ENCODE peak calls at places on chromosomes 13 and 19, in five cellular contexts. Q is heart right ventricle; U is cardiac muscle cell; F is CD8-positive, alpha-beta T cell; N is stomach. Z is an unnamed sample.

GRCh38 chr13:46149272-46150133 is 32.5 kb downstream of the LCP1 start:
- DNase-seq in U (no peak), N (no peak), F (no peak), Q (no peak), Z (no peak)

GRCh38 chr19:7516281-7516862 is 469 bp downstream of the ZNF358 start:
- DNase-seq in Q (no peak), U (no peak), F (no peak), N (no peak), Z (no peak)

GRCh38 chr19:43699506-43700367 is 16.1 kb upstream of the IRGC start:
- DNase-seq in N (peak), F (no peak), U (peak), Q (peak), Z (no peak)

GRCh38 chr13:107205318-107206112 is 637.6 kb upstream of the ARGLU1 start:
- DNase-seq in U (peak), F (peak), N (peak), Q (peak), Z (peak)

GRCh38 chr19:20503536-20503935 is 62.0 kb downstream of the ZNF737 start:
- DNase-seq in N (peak), F (no peak), U (peak), Q (no peak), Z (peak)

GRCh38 chr19:10270616-10271394 is at the start of gene ICAM1:
- DNase-seq in N (peak), Q (peak), F (peak), U (peak), Z (peak)

GRCh38 chr13:114067381-114067885 is 65.0 kb downstream of the RASA3 start:
- DNase-seq in F (no peak), Q (no peak), U (peak), N (no peak), Z (no peak)

GRCh38 chr19:720691-721160 is 12.0 kb downstream of the PALM start:
- DNase-seq in F (no peak), U (no peak), N (no peak), Q (no peak), Z (no peak)

GRCh38 chr13:97798171-97798821 is 155.2 kb upstream of the IPO5 start:
- DNase-seq in F (no peak), Q (no peak), N (no peak), U (peak), Z (no peak)

GRCh38 chr19:6235031-6235951 is 44.5 kb downstream of the MLLT1 start:
- DNase-seq in F (no peak), Q (no peak), N (no peak), U (no peak), Z (no peak)

GRCh38 chr13:74104661-74105275 is 29.4 kb downstream of the KLF12 start:
- DNase-seq in N (no peak), Q (no peak), U (no peak), F (no peak), Z (no peak)

DNA sequence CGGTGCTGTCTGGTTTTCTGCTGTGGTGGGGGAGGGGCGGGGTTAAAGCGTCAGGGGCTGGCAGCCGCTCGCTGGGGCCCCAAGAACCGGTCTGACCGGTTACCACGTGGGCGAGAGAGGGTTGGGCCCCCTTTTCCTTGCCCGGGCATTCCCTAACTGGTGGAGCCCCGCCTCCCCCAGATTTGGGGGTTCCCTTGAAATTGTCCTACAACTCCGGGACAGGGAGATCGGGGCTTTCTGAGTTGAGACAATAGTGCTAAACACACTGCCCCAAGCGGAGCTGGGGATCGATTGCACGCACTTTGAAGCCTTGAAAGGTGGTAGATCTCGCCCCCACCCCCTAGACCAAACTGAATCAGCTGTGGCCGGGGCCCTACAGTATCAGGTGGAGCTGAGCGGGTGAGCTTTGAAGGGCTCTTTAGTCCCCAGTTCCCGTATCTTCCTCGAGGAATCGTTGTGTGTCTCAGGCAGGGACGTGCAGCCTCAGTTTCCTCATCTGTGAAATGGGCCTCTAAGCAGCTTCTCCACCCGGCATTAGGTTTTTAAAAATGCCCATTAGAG is 4.8 kb downstream of the IER2 start:
- DNase-seq in N (peak), F (peak), U (peak), Q (no peak), Z (peak)
- TF ChIP-seq CTCF in N (no peak), F (peak), U (peak), Q (no peak), Z (no peak)

GRCh38 chr19:51727349-51727880 is 3.6 kb upstream of the HAS1 start:
- DNase-seq in N (no peak), U (peak), F (no peak), Q (no peak), Z (no peak)

GRCh38 chr19:51726049-51726448 is 2.3 kb upstream of the HAS1 start:
- DNase-seq in F (no peak), U (peak), N (no peak), Q (peak), Z (no peak)

GRCh38 chr19:51722492-51722891 is 1.3 kb downstream of the HAS1 start:
- DNase-seq in N (no peak), U (no peak), F (no peak), Q (no peak), Z (no peak)

GRCh38 chr19:51721905-51722304 is 1.9 kb downstream of the HAS1 start:
- DNase-seq in U (no peak), N (no peak), F (no peak), Q (no peak), Z (no peak)

DNA sequence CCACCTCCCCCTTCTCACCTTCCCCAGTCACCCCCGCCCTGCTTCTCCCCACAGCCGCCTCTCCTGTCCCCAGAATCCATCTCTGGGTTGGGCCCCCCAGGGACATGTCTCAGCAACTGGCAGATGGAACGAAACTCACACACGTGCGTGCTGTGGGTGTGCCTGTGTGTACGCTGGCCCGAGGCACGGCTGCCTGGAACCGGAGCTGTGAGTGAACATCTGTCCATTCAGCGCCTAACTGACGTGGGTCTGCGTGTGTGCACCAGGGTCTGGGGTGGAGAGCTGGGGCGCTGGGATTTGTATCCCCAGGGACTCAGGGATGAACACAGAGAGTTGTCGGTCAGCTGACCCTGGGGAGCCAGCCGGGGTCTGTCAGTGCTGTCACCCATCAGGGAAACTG is 752 bp upstream of the HAS1 start:
- DNase-seq in U (peak), F (no peak), Q (no peak), N (no peak), Z (no peak)
- H3K4me3 ChIP-seq in U (no peak), F (no peak), Q (no peak), N (no peak), Z (no peak)

GRCh38 chr13:33057019-33057785 is 41.0 kb downstream of the KL start:
- DNase-seq in Q (no peak), F (no peak), U (peak), N (no peak), Z (no peak)
- TF ChIP-seq CTCF in Q (peak), F (no peak), U (peak), N (no peak), Z (no peak)

GRCh38 chr19:48696353-48697010 is 711 bp downstream of the FUT2 start:
- DNase-seq in U (no peak), F (no peak), N (peak), Q (no peak), Z (no peak)
- H3K4me3 ChIP-seq in U (no peak), F (no peak), N (peak), Q (no peak), Z (peak)

Z was measured in lung.